ENCODE peak calls at places on chromosomes 2 and 18, in four cellular contexts. S is cardiac muscle cell, J is transverse colon, Z is colonic mucosa. M is an unnamed sample. For H3K4me1, the result is how much of the 10 kb centered on the place peaks cover.

GRCh38 chr2:113219092-113219441 is 45.3 kb downstream of the PSD4 start:
- DNase-seq in Z (no peak), S (no peak), J (no peak), M (no peak)

GRCh38 chr2:26568076-26568890 is 72.9 kb downstream of the CIB4 start:
- DNase-seq in Z (no peak), S (no peak), J (no peak), M (no peak)

GRCh38 chr2:143229952-143230351 is 100.7 kb downstream of the ARHGAP15 start:
- DNase-seq in J (no peak), Z (no peak), S (no peak), M (no peak)

GRCh38 chr2:32274289-32274688 is 3.4 kb upstream of the YIPF4 start:
- DNase-seq in J (no peak), Z (no peak), S (no peak), M (no peak)

GRCh38 chr18:48940854-48941531 is 9.8 kb downstream of the SMAD7 start:
- DNase-seq in Z (no peak), S (no peak), J (peak), M (no peak)

GRCh38 chr2:219128401-219128800 is 32.2 kb downstream of the NHEJ1 start:
- DNase-seq in S (peak), Z (no peak), J (no peak), M (no peak)

GRCh38 chr2:227674485-227674884 is 7.9 kb downstream of the SCYGR5 start:
- DNase-seq in S (no peak), Z (no peak), J (no peak), M (no peak)

GRCh38 chr2:65369980-65370379 is 62.4 kb downstream of the SPRED2 start:
- DNase-seq in J (no peak), S (no peak), Z (no peak), M (no peak)

GRCh38 chr2:128606837-128607236 is 288.2 kb upstream of the HS6ST1 start:
- DNase-seq in S (no peak), J (no peak), Z (no peak), M (no peak)

GRCh38 chr2:156125018-156125417 is 207.5 kb downstream of the NR4A2 start:
- DNase-seq in Z (no peak), S (no peak), J (no peak), M (no peak)

GRCh38 chr2:54384301-54385035 is 71.7 kb upstream of the SPTBN1 start:
- DNase-seq in J (no peak), Z (no peak), S (no peak), M (no peak)

GRCh38 chr2:62198237-62198633 is 2.3 kb downstream of the B3GNT2 start:
- DNase-seq in Z (no peak), S (no peak), J (no peak), M (no peak)

GRCh38 chr18:23220355-23220754 is 85.1 kb downstream of the CABLES1 start:
- DNase-seq in S (no peak), Z (no peak), J (no peak), M (no peak)
- H3K27ac ChIP-seq in S (no peak), Z (no peak), J (no peak), M (no peak)

DNA sequence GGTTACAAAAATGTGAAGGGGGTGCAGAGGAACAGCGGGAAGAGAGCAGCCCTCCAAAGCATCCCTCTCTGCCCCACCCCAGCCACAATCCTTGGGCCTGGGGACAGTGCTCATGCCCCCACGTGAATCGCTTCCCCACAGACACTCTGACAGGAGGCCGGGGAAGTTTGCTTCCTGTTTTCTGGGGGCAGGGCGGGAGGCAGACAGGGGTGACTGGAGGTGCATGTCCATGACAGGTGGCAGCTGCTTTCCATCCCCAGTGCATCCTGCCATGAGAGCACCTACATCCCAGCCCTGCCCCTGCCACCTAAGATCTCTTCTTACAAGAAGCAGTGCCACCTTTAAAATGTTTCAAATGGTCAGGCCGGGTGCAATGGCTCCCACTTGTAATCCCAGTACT is 47.2 kb upstream of the UBE2F start:
- DNase-seq in J (no peak), Z (no peak), S (no peak), M (no peak)
- H3K4me1 ChIP-seq in J (under half), Z (under half), S (under half), M (under half)

GRCh38 chr2:46769809-46770208 is 145.8 kb downstream of the MCFD2 start:
- DNase-seq in S (no peak), Z (no peak), J (no peak), M (no peak)
- TF ChIP-seq CTCF in S (no peak), Z (no peak), J (no peak), M (no peak)

GRCh38 chr2:236546561-236546961 is 23.1 kb upstream of the ACKR3 start:
- DNase-seq in J (no peak), S (no peak), Z (no peak), M (no peak)

GRCh38 chr2:236548179-236548918 is 21.3 kb upstream of the ACKR3 start:
- DNase-seq in J (no peak), S (peak), Z (no peak), M (no peak)

GRCh38 chr2:236545814-236546480 is 23.7 kb upstream of the ACKR3 start:
- DNase-seq in J (no peak), S (peak), Z (no peak), M (no peak)

GRCh38 chr2:236549165-236549564 is 20.5 kb upstream of the ACKR3 start:
- DNase-seq in Z (no peak), S (no peak), J (no peak), M (no peak)

DNA sequence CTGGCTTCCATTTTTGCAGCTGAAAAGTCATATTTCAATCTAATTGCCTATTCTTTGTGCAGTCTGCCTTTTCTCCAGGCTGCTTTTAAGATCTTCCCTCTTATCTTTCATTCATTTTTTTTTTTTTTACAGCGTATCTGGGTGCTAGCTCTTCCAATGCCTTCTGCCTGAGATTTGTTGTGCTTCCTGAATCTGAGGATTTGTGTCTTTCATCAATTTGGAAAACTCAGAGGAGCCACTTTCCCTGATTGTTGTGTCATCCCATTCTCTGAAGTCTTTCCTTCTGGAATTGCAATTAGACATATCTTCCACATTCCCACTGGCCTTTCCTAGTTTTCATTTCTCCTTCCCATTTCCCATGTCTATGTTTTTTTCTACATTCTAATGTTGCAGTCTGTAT is 21.9 kb upstream of the ACKR3 start:
- DNase-seq in Z (no peak), J (no peak), S (no peak), M (no peak)
- H3K27ac ChIP-seq in Z (no peak), J (no peak), S (no peak), M (no peak)

GRCh38 chr2:197924483-197924882 is 120.1 kb downstream of the PLCL1 start:
- DNase-seq in J (no peak), S (no peak), Z (no peak), M (no peak)

GRCh38 chr2:197926673-197927072 is 122.3 kb downstream of the PLCL1 start:
- DNase-seq in J (no peak), Z (no peak), S (peak), M (no peak)

GRCh38 chr2:197929008-197929885 is 124.9 kb downstream of the PLCL1 start:
- DNase-seq in Z (no peak), S (no peak), J (no peak), M (no peak)

GRCh38 chr2:197927994-197928393 is 123.6 kb downstream of the PLCL1 start:
- DNase-seq in J (no peak), Z (no peak), S (no peak), M (no peak)

DNA sequence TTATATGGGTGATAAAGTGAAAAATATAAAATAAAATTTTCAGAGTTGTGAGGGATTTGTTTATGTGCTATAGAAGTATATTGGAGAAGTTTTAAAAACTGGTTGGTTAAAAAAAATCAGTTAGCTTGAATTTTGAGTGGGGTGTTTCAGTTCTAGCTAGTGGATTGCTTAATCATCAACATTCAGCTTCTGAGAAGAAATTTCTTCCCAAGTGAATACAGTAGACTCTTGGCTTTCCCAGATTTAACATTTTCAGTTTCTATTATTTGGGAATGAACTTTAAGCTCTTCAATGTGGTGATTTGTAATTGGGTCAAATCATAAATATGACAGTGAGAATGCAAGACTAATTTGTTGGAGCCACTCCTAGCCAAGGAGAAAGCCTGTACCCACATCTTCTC is 120.8 kb downstream of the PLCL1 start:
- DNase-seq in S (no peak), Z (no peak), J (no peak), M (no peak)
- H3K4me1 ChIP-seq in S (under half), Z (under half), J (under half), M (under half)

GRCh38 chr2:70188460-70188859 is 2.4 kb downstream of the C2orf42 start:
- DNase-seq in S (peak), Z (no peak), J (no peak), M (no peak)

GRCh38 chr2:70192516-70192915 is 1.7 kb upstream of the C2orf42 start:
- DNase-seq in J (no peak), S (no peak), Z (no peak), M (no peak)

GRCh38 chr2:70191244-70191735 is 471 bp upstream of the C2orf42 start:
- DNase-seq in Z (no peak), S (no peak), J (no peak), M (no peak)

GRCh38 chr2:70190086-70190412 is 770 bp downstream of the C2orf42 start:
- DNase-seq in S (peak), Z (peak), J (peak), M (peak)

GRCh38 chr2:70190413-70191243 is at the start of gene C2orf42:
- DNase-seq in Z (peak), S (peak), J (peak), M (peak)
- TF ChIP-seq CTCF in Z (no peak), S (peak), J (no peak), M (no peak)

DNA sequence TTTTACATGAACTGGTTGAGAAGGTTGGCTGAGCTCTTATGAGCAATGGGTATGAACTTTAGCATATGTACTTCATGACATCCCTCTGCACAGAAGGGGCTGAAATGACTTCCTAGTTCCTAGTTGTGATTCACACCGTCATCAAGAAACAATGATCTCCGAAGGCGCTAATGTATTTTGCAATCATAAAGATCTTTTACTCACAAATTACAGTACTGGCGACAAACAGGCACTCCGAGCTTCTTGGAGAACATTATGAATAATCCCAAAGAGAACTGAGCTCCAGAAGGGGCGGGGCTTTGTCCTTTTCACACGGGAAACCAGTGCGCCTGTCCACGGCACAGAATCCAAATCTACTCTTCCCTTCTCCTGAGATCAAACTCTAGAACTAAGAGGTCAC is 18.1 kb downstream of the BCL2 start:
- DNase-seq in S (peak), Z (no peak), J (no peak), M (peak)
- H3K27ac ChIP-seq in S (no peak), Z (peak), J (peak), M (no peak)

GRCh38 chr18:27894746-27895145 is 282.2 kb downstream of the CDH2 start:
- DNase-seq in J (no peak), S (no peak), Z (no peak), M (no peak)
- H3K4me1 ChIP-seq in J (under half), S (under half), Z (under half), M (under half)